ENCODE peak calls at places on chromosomes 5 and 9, in five cellular contexts. V is HepG2, K is H1, T is K562, A is GM12891. B is an unnamed sample.

GRCh38 chr9:35952526-35953191 is 5.3 kb downstream of the OR2S2 start:
- DNase-seq in K (no peak), V (no peak), T (no peak), A (no peak), B (no peak)

GRCh38 chr5:84374568-84374967 is 10.1 kb downstream of the EDIL3 start:
- DNase-seq in V (no peak), T (no peak), K (no peak), A (no peak), B (no peak)

GRCh38 chr5:180605554-180606214 is 14.4 kb upstream of the SCGB3A1 start:
- DNase-seq in T (peak; percentile 63), V (peak; percentile 45), A (peak; percentile 76), K (peak; percentile 86), B (peak; percentile 63)

GRCh38 chr5:170617519-170618218 is 113.8 kb downstream of the KCNIP1 start:
- DNase-seq in V (no peak), T (no peak), K (no peak), A (no peak), B (no peak)

GRCh38 chr9:127899200-127899943 is at the start of gene ST6GALNAC6:
- DNase-seq in V (no peak), A (peak; percentile 94), T (peak; percentile 92), K (peak; percentile 82), B (peak; percentile 93)

GRCh38 chr9:92522983-92523970 is 12.5 kb downstream of the ECM2 start:
- DNase-seq in K (no peak), T (no peak), V (peak; percentile 20), A (no peak), B (no peak)

GRCh38 chr9:115374724-115375268 is 256.8 kb upstream of the TNC start:
- DNase-seq in A (no peak), V (no peak), T (no peak), K (no peak), B (no peak)

GRCh38 chr5:132497488-132497997 is 7.0 kb upstream of the IRF1 start:
- DNase-seq in T (no peak), K (no peak), A (no peak), V (no peak), B (no peak)

GRCh38 chr9:134324359-134325095 is 1.7 kb upstream of the RXRA start:
- DNase-seq in V (no peak), K (no peak), A (no peak), T (peak; percentile 45), B (no peak)

GRCh38 chr9:33506626-33507370 is 17.3 kb upstream of the ANKRD18B start:
- DNase-seq in A (no peak), K (no peak), T (no peak), V (peak; percentile 31), B (no peak)

GRCh38 chr9:77926314-77926959 is 105.2 kb downstream of the GNAQ start:
- DNase-seq in K (no peak), T (no peak), A (no peak), V (no peak), B (no peak)

GRCh38 chr9:133986774-133987454 is 5.2 kb downstream of the VAV2 start:
- DNase-seq in V (no peak), T (no peak), A (no peak), K (no peak), B (no peak)

GRCh38 chr5:108917596-108917995 is 169.9 kb downstream of the FER start:
- DNase-seq in K (no peak), T (no peak), V (no peak), A (no peak), B (no peak)

GRCh38 chr5:82620957-82621600 is 342.9 kb upstream of the RPS23 start:
- DNase-seq in T (no peak), A (no peak), K (no peak), V (no peak), B (no peak)
- TF ChIP-seq POLR2AphosphoS5 in T (no peak), A (no peak), K (no peak), V (no peak), B (no peak)

GRCh38 chr9:93574091-93574899 is 2.1 kb upstream of the PHF2 start:
- DNase-seq in V (no peak), T (no peak), K (no peak), A (no peak), B (no peak)

GRCh38 chr9:93574900-93575705 is 1.3 kb upstream of the PHF2 start:
- DNase-seq in K (no peak), T (no peak), A (no peak), V (no peak), B (no peak)

GRCh38 chr9:93577045-93577939 is 908 bp downstream of the PHF2 start:
- DNase-seq in V (no peak), K (no peak), T (peak; percentile 49), A (peak; percentile 51), B (peak; percentile 50)

GRCh38 chr9:93576296-93577044 is at the start of gene PHF2:
- DNase-seq in K (no peak), A (peak; percentile 59), T (peak; percentile 76), V (no peak), B (peak; percentile 63)

GRCh38 chr9:93575706-93576295 is 583 bp upstream of the PHF2 start:
- DNase-seq in V (no peak), T (peak; percentile 75), A (peak; percentile 67), K (peak; percentile 65), B (peak; percentile 70)
- TF ChIP-seq POLR2A in V (no peak), T (peak; percentile 71), A (no peak), K (peak; percentile 57), B (peak; percentile 53)

DNA sequence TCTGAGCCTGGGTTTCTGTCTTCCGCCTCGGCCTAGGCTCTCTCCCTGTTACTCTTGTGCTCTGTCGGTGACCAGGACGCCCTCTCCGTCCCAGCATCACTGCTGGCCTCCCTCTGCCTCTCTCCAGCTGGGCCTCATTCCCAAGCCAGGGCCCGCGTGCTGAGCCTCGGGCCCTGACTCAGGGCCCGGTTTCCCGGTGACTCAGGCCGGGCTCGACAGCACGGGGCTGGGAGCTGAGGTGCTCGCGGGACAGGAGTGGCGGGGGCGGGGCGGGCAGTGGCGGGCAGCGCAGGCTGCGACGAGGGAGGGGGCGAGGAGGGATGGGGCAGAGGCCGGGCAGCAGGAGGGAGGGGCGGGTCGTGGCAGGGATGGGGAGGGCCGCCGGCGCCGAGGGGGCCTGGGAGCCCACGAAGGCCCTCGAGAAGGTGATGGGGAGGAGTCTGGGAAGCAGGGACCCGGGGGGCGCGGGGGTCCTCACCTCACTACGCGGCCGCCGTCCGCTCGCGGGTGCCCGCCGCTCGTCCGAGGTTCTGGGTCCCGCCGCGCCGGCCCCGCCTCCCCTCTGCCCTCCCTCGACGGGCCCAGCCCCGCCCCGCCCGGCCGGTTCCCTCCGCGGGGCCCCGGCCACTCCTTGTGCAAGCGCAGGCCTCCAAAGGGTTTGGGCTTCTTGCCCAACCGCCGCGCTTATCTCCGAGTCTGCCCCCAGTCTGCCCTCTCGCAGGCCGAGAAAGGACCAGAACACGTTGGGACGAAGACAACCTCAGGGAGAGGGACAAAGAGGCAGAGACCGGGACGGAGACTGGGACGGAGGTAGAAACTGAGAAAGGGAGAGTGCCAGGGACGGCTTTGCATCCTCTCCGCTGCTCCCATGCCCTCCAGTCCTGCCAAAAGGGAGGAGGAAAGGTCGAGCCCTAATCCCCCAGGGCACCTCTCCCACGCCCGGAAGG is at the start of gene ARAP3:
- DNase-seq in T (peak; percentile 83), K (peak; percentile 88), A (no peak), V (peak; percentile 9), B (no peak)
- TF ChIP-seq TAF1 in T (no peak), K (peak; percentile 50), A (no peak), V (no peak), B (no peak)

DNA sequence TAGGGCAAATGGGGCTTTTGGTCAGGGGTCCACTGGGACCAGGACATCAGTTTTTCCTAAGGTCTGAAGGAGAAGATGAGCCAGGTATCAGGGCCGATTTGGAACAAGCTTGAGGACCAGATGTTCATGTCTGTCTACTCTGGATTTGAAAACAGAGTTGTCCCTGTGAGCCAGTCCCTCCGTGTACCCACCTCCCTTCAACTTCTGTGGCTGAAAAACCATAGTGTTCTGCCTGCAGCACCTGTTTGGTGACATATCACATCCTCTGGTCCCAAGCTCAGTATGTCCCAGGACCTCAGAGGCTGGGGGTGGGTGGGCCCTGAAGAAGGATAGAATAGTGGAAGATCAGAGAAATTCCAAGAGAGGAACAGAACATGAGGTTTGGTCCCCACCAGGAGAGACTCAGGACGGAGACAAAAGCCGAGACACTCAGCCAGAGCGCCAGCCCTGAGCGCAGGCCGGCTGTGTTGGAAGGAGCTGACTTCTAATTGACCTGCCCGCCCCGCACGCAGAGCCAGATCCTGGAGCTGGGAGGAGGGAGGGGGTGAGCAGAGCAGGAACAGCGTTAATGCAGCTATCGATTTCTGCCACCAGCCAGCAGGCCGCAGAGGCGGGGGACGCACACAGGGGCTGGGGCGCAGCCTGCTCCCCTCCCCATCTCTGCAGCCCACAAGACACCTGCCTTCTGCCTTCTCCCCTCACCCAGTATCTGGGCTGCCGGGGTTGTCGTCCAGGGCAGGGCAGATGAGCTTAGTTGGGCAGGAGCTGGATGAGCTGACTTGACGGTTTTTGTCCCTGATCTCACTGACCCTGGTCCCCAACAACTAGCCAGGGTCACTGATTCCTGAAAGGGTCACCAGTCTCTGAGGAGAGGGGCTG is 29.5 kb downstream of the CXXC5 start:
- DNase-seq in K (no peak), T (no peak), A (no peak), V (no peak), B (no peak)
- TF ChIP-seq POLR2AphosphoS5 in K (no peak), T (no peak), A (no peak), V (no peak), B (no peak)

GRCh38 chr5:172090976-172091547 is 84.6 kb upstream of the FBXW11 start:
- DNase-seq in A (no peak), V (no peak), K (no peak), T (no peak), B (no peak)

GRCh38 chr5:172086312-172086975 is 80.0 kb upstream of the FBXW11 start:
- DNase-seq in V (no peak), T (no peak), A (no peak), K (no peak), B (no peak)

GRCh38 chr5:172091956-172092732 is 85.7 kb upstream of the FBXW11 start:
- DNase-seq in K (no peak), V (no peak), A (no peak), T (no peak), B (no peak)

GRCh38 chr5:172088801-172089200 is 82.4 kb upstream of the FBXW11 start:
- DNase-seq in V (no peak), T (no peak), K (no peak), A (no peak), B (no peak)

DNA sequence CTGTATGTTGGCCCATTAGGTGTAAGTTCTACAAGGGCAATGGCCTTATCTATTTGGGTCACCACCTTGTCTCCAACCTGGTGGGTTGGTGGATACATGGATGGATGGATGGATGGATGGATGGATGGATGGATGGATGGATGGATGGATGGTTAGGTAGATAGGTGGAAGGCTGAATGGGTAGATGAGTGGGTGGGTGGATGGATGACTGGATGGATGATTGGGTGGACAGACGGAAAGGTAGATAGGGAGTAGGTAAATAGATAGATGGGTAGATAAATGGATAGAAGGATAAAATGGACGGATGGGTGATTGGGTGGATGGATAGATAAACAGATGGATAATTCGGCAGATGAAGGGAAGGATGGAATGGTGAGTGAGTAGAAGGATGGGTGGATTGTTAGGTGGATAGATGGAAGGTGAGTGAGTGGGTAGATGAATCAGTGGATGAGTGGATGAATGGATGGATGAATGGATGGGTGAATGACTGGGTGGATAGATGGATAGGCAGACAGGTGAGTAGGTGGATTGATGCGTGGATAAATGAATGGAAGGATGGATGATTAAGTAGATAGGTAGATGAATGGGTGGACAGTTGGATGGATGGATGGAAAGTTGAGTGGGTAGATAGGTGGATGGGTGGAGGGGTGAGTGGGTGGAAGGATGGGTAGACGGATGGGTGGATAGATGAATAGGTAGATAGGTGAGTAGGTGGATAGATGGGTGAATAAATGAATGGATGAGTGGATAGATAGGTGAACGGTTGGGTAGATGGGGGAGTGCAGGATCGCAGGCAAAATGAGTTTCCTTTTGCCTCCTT is 83.1 kb upstream of the FBXW11 start:
- DNase-seq in V (no peak), A (no peak), T (no peak), K (no peak), B (no peak)
- TF ChIP-seq POLR2A in V (no peak), A (no peak), T (no peak), K (no peak), B (no peak)